ENCODE peak calls at places on chromosomes 3 and 15, in four cellular contexts. V is HCEC 1CT, M is EH, Y is immature natural killer cell. Z is an unnamed sample.

GRCh38 chr15:43792761-43793493 is 807 bp downstream of the SERF2 start:
- DNase-seq in M (peak), Y (peak), V (peak), Z (peak)

GRCh38 chr3:113084777-113085176 is 94.0 kb downstream of the GTPBP8 start:
- DNase-seq in M (peak), Y (no peak), V (peak), Z (peak)

GRCh38 chr3:102006812-102007485 is 157.6 kb downstream of the NFKBIZ start:
- DNase-seq in M (peak), Y (no peak), V (peak), Z (peak)

GRCh38 chr3:151265866-151266265 is 12.5 kb downstream of the P2RY14 start:
- DNase-seq in Y (no peak), M (no peak), V (no peak), Z (no peak)

GRCh38 chr3:102714567-102714966 is 279.8 kb downstream of the ZPLD1 start:
- DNase-seq in M (no peak), Y (no peak), V (no peak), Z (no peak)

GRCh38 chr15:88747626-88748025 is 55.6 kb upstream of the ACAN start:
- DNase-seq in M (no peak), Y (no peak), V (no peak), Z (no peak)

GRCh38 chr3:141076026-141076797 is 25.1 kb downstream of the SPSB4 start:
- DNase-seq in V (no peak), Y (no peak), M (no peak), Z (no peak)

GRCh38 chr3:141960731-141961130 is 84.3 kb downstream of the ATP1B3 start:
- DNase-seq in Y (no peak), V (peak), M (peak), Z (peak)

GRCh38 chr3:133840055-133840737 is 34.6 kb downstream of the SRPRB start:
- DNase-seq in V (no peak), Y (no peak), M (no peak), Z (no peak)

GRCh38 chr3:45167011-45167911 is 21.1 kb upstream of the CDCP1 start:
- DNase-seq in M (peak), Y (peak), V (no peak), Z (peak)

GRCh38 chr3:53806182-53807116 is 39.8 kb downstream of the CHDH start:
- DNase-seq in Y (no peak), M (peak), V (peak), Z (peak)

GRCh38 chr3:54827766-54828165 is 100.1 kb downstream of the LRTM1 start:
- DNase-seq in V (no peak), M (peak), Y (no peak), Z (no peak)

GRCh38 chr3:152595975-152596832 is 238.7 kb upstream of the P2RY1 start:
- DNase-seq in V (peak), M (peak), Y (no peak), Z (peak)

GRCh38 chr15:69080203-69080957 is 65.9 kb downstream of the NOX5 start:
- DNase-seq in V (no peak), Y (no peak), M (peak), Z (no peak)

GRCh38 chr3:171875923-171876412 is 32.8 kb downstream of the TMEM212 start:
- DNase-seq in V (peak), Y (no peak), M (peak), Z (peak)

GRCh38 chr3:40546811-40547210 is 22.1 kb downstream of the ZNF621 start:
- DNase-seq in Y (no peak), M (peak), V (peak), Z (peak)

GRCh38 chr3:116445291-116445841 is at the start of gene LSAMP:
- DNase-seq in Y (no peak), V (no peak), M (no peak), Z (peak)

GRCh38 chr15:90571063-90571541 is 41.4 kb downstream of the CRTC3 start:
- DNase-seq in V (no peak), M (peak), Y (no peak), Z (no peak)

GRCh38 chr15:56839641-56840040 is 78.8 kb upstream of the TCF12 start:
- DNase-seq in M (peak), V (no peak), Y (no peak), Z (no peak)

GRCh38 chr15:93748710-93749109 is 482.7 kb upstream of the MCTP2 start:
- DNase-seq in V (no peak), Y (no peak), M (no peak), Z (no peak)

GRCh38 chr3:153269730-153270129 is 107.7 kb downstream of the RAP2B start:
- DNase-seq in M (no peak), V (no peak), Y (no peak), Z (no peak)

GRCh38 chr3:53821631-53822068 is 24.6 kb downstream of the CHDH start:
- DNase-seq in Y (no peak), V (peak), M (peak), Z (peak)

Z was measured in IMR-90.